ENCODE peak calls at places on chromosome 3, in four cellular contexts. H, N, T and J are unnamed samples.

GRCh38 chr3:151423091-151423490 is 37.8 kb downstream of the IGSF10 start:
- DNase-seq in H (no peak), N (no peak), T (no peak), J (no peak)

GRCh38 chr3:101513419-101513986 is 491 bp upstream of the SENP7 start:
- DNase-seq in H (peak; percentile 65), N (no peak), T (no peak), J (no peak)

GRCh38 chr3:173743111-173743510 is 345.6 kb downstream of the NLGN1 start:
- DNase-seq in H (peak; percentile 56), N (no peak), T (no peak), J (no peak)

GRCh38 chr3:197953881-197954280 is 3.9 kb downstream of the RPL35A start:
- DNase-seq in H (peak; percentile 66), N (no peak), T (no peak), J (peak; percentile 33)

GRCh38 chr3:11850003-11850402 is 3.3 kb upstream of the TAMM41 start:
- DNase-seq in H (no peak), N (no peak), T (no peak), J (no peak)

GRCh38 chr3:127479449-127479848 is 111.1 kb downstream of the TPRA1 start:
- DNase-seq in H (no peak), N (no peak), T (peak; percentile 41), J (no peak)

GRCh38 chr3:194749631-194750271 is 64.1 kb downstream of the FAM43A start:
- DNase-seq in H (peak; percentile 21), N (no peak), T (peak; percentile 26), J (no peak)

GRCh38 chr3:171372694-171373093 is 87.5 kb downstream of the TNIK start:
- DNase-seq in H (no peak), N (no peak), T (no peak), J (no peak)

GRCh38 chr3:103319912-103320311 is 885.1 kb downstream of the ZPLD1 start:
- DNase-seq in H (no peak), N (no peak), T (no peak), J (no peak)

GRCh38 chr3:141071681-141072260 is 20.6 kb downstream of the SPSB4 start:
- DNase-seq in H (no peak), N (no peak), T (no peak), J (no peak)